ENCODE peak calls at places on chromosomes 11 and 22, in four cellular contexts. V is tibial nerve, K is NCI-H1105 treated with DMSO at 0.1 percent for 48 hours, C is GM20000. A is an unnamed sample.

GRCh38 chr11:1281974-1282365 is 27.5 kb downstream of the TOLLIP start:
- DNase-seq in V (no peak), K (no peak), C (no peak), A (no peak)

GRCh38 chr11:92838655-92839334 is 130.7 kb upstream of the MTNR1B start:
- DNase-seq in K (peak; percentile 19), C (no peak), V (no peak), A (no peak)

GRCh38 chr11:131065435-131066295 is 149.4 kb upstream of the SNX19 start:
- DNase-seq in V (no peak), K (peak; percentile 21), C (no peak), A (no peak)

GRCh38 chr11:76236092-76237026 is 30.1 kb upstream of the WNT11 start:
- DNase-seq in C (peak; percentile 59), V (peak; percentile 57), K (peak; percentile 68), A (no peak)

GRCh38 chr11:114595571-114595970 is at the start of gene NXPE4:
- DNase-seq in C (no peak), K (no peak), V (no peak), A (no peak)

GRCh38 chr22:39240841-39241631 is 3.7 kb downstream of the PDGFB start:
- DNase-seq in K (no peak), C (peak; percentile 60), V (peak; percentile 36), A (peak; percentile 42)

GRCh38 chr11:39174228-39174627 is 2285.2 kb downstream of the LRRC4C start:
- DNase-seq in V (no peak), K (no peak), C (no peak), A (no peak)

GRCh38 chr11:66904981-66905521 is 48.2 kb downstream of the LRFN4 start:
- DNase-seq in K (no peak), V (no peak), C (no peak), A (no peak)

GRCh38 chr11:126465573-126466287 is 110.2 kb downstream of the ST3GAL4 start:
- DNase-seq in C (no peak), K (peak; percentile 88), V (no peak), A (no peak)

GRCh38 chr11:7977251-7977917 is 9.8 kb upstream of the EIF3F start:
- DNase-seq in V (no peak), K (no peak), C (no peak), A (no peak)

GRCh38 chr11:71182791-71183556 is 69.4 kb downstream of the SHANK2 start:
- DNase-seq in K (peak; percentile 24), V (no peak), C (no peak), A (no peak)

GRCh38 chr22:37211075-37211852 is 1.0 kb downstream of the SSTR3 start:
- DNase-seq in K (no peak), C (no peak), V (no peak), A (no peak)

GRCh38 chr22:46081036-46081830 is 69.1 kb upstream of the PPARA start:
- DNase-seq in V (no peak), K (no peak), C (no peak), A (no peak)

GRCh38 chr11:130854483-130854882 is 61.8 kb downstream of the SNX19 start:
- DNase-seq in C (peak; percentile 20), K (no peak), V (no peak), A (no peak)

GRCh38 chr11:64864473-64865285 is 13.7 kb downstream of the EHD1 start:
- DNase-seq in C (peak; percentile 70), K (no peak), V (peak; percentile 42), A (peak; percentile 53)

GRCh38 chr11:20362481-20362880 is 1.0 kb upstream of the HTATIP2 start:
- DNase-seq in V (no peak), C (no peak), K (no peak), A (no peak)

GRCh38 chr22:40238425-40239344 is 61.0 kb downstream of the TNRC6B start:
- DNase-seq in C (no peak), K (no peak), V (no peak), A (no peak)

GRCh38 chr11:13183094-13183825 is 94.3 kb upstream of the BMAL1 start:
- DNase-seq in V (peak; percentile 15), K (peak; percentile 57), C (peak; percentile 26), A (no peak)

GRCh38 chr22:44714703-44715350 is 12.8 kb downstream of the PRR5 start:
- DNase-seq in V (no peak), C (no peak), K (no peak), A (no peak)

A was measured in T-helper 2 cell.